ENCODE peak calls at places on chromosomes 4 and X, in four cellular contexts. A is HEK293T, P is GM12878, W is K562. O is an unnamed sample.

GRCh38 chr4:8820178-8821102 is 51.2 kb downstream of the HMX1 start:
- DNase-seq in A (no peak), W (no peak), P (no peak), O (no peak)

GRCh38 chr4:20074450-20074849 is 177.3 kb upstream of the SLIT2 start:
- DNase-seq in W (no peak), P (no peak), A (peak), O (no peak)

GRCh38 chr4:8580321-8581093 is at the start of gene GPR78:
- DNase-seq in P (no peak), W (peak), A (peak), O (no peak)

GRCh38 chr4:82201303-82201702 is 172.5 kb downstream of the HNRNPD start:
- DNase-seq in A (no peak), W (no peak), P (no peak), O (no peak)

GRCh38 chr4:86048426-86048825 is 311.4 kb downstream of the MAPK10 start:
- DNase-seq in P (no peak), W (no peak), A (no peak), O (no peak)

GRCh38 chr4:43282534-43282933 is 390.0 kb downstream of the GRXCR1 start:
- DNase-seq in A (no peak), P (no peak), W (no peak), O (no peak)

GRCh38 chr4:104302731-104303130 is 192.0 kb downstream of the CXXC4 start:
- DNase-seq in P (no peak), A (no peak), W (no peak), O (no peak)

GRCh38 chrX:42524374-42524773 is 253.6 kb downstream of the PPP1R2C start:
- DNase-seq in W (no peak), A (no peak), P (no peak), O (no peak)

GRCh38 chr4:174120446-174121142 is 162.9 kb downstream of the FBXO8 start:
- DNase-seq in W (peak), P (no peak), A (peak), O (peak)

GRCh38 chr4:159107203-159107921 is 4.5 kb downstream of the RAPGEF2 start:
- DNase-seq in A (no peak), W (no peak), P (no peak), O (no peak)

GRCh38 chrX:9393571-9393970 is 71.3 kb upstream of the TBL1X start:
- DNase-seq in P (no peak), A (no peak), W (no peak), O (no peak)

GRCh38 chr4:94486372-94486801 is 34.6 kb downstream of the PDLIM5 start:
- DNase-seq in P (no peak), W (no peak), A (no peak), O (no peak)

GRCh38 chr4:88018471-88018870 is 11.0 kb downstream of the PKD2 start:
- DNase-seq in W (no peak), P (no peak), A (no peak), O (no peak)

GRCh38 chrX:110125435-110125834 is 122.5 kb downstream of the TMEM164 start:
- DNase-seq in A (no peak), P (no peak), W (no peak), O (peak)

GRCh38 chr4:7390366-7390765 is 44.4 kb downstream of the PSAPL1 start:
- DNase-seq in A (no peak), W (no peak), P (no peak), O (no peak)

GRCh38 chrX:153533041-153533565 is 15.7 kb downstream of the ATP2B3 start:
- DNase-seq in P (no peak), A (no peak), W (no peak), O (no peak)

GRCh38 chrX:57607295-57608187 is 15.7 kb downstream of the ZXDB start:
- DNase-seq in W (no peak), P (no peak), A (no peak), O (no peak)

GRCh38 chrX:22742174-22742573 is 257.6 kb upstream of the DDX53 start:
- DNase-seq in W (no peak), A (no peak), P (no peak), O (no peak)

GRCh38 chr4:142211444-142211843 is 575.1 kb downstream of the IL15 start:
- DNase-seq in A (no peak), P (no peak), W (no peak), O (no peak)

GRCh38 chr4:88791274-88791673 is 93.6 kb upstream of the NAP1L5 start:
- DNase-seq in P (no peak), A (no peak), W (no peak), O (peak)

GRCh38 chrX:150486011-150486410 is 82.4 kb upstream of the MTM1 start:
- DNase-seq in P (no peak), W (peak), A (peak), O (peak)

GRCh38 chrX:13689519-13690211 is 737 bp downstream of the RAB9A start:
- DNase-seq in A (peak), W (no peak), P (no peak), O (no peak)

GRCh38 chr4:122100508-122100907 is 51.6 kb upstream of the BLTP1 start:
- DNase-seq in W (no peak), A (peak), P (no peak), O (no peak)

GRCh38 chrX:104270916-104271512 is 16.3 kb upstream of the ESX1 start:
- DNase-seq in P (no peak), A (peak), W (peak), O (peak)

GRCh38 chr4:123564758-123565346 is 168.3 kb downstream of the SPRY1 start:
- DNase-seq in A (peak), P (peak), W (peak), O (peak)

GRCh38 chr4:95761441-95761840 is 78.5 kb upstream of the PDHA2 start:
- DNase-seq in A (no peak), W (no peak), P (no peak), O (no peak)

GRCh38 chr4:5157721-5158390 is 106.6 kb downstream of the STK32B start:
- DNase-seq in P (no peak), W (no peak), A (no peak), O (no peak)

GRCh38 chr4:167102475-167102874 is 131.8 kb downstream of the SPOCK3 start:
- DNase-seq in W (no peak), P (no peak), A (no peak), O (no peak)

GRCh38 chr4:1043658-1044468 is 32.4 kb downstream of the FGFRL1 start:
- DNase-seq in A (no peak), W (peak), P (no peak), O (peak)

GRCh38 chrX:2566044-2566443 is 65.3 kb upstream of the DHRSX start:
- DNase-seq in A (no peak), W (no peak), P (no peak), O (no peak)

GRCh38 chr4:17111959-17112659 is 213.7 kb upstream of the LDB2 start:
- DNase-seq in W (peak), A (peak), P (no peak), O (peak)

GRCh38 chr4:126777649-126778048 is 855.1 kb upstream of the INTU start:
- DNase-seq in A (no peak), W (no peak), P (no peak), O (no peak)

GRCh38 chrX:39398973-39399268 is 597.7 kb downstream of the MID1IP1 start:
- DNase-seq in A (no peak), W (no peak), P (no peak), O (no peak)

GRCh38 chr4:26105815-26106699 is 192.0 kb downstream of the SMIM20 start:
- DNase-seq in P (no peak), A (no peak), W (no peak), O (no peak)

GRCh38 chr4:120329386-120329785 is 262.7 kb upstream of the MAD2L1 start:
- DNase-seq in W (no peak), A (no peak), P (no peak), O (no peak)

GRCh38 chr4:123419885-123420743 is 23.5 kb downstream of the SPRY1 start:
- DNase-seq in A (no peak), W (no peak), P (no peak), O (no peak)

GRCh38 chr4:93897559-93897958 is 69.0 kb downstream of the ATOH1 start:
- DNase-seq in A (peak), W (no peak), P (no peak), O (peak)

GRCh38 chr4:55925235-55925634 is 23.5 kb upstream of the CEP135 start:
- DNase-seq in P (no peak), A (no peak), W (no peak), O (no peak)

DNA sequence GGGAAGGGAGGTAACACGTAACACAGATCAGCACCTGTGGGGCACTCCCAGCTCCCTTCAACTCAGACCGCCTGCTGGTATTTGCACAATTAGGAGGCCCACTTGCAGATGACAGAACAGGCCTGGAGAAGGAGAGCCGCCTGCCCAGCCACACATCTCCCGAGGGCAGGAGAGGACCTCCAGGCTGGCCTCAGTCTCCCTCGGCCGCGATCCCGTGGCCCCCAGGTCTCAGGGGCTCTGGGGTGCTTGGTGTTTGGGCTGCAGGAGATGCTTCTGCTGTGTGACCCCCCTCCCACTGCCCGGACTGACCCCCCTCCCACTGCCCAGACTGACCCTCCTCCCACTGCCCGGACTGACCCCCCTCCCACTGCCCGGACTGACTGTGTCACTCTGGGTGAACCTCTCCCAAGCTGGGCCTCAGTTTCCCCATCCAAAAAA is 64.1 kb upstream of the ADRA2C start:
- DNase-seq in A (no peak), W (no peak), P (no peak), O (no peak)
- TF ChIP-seq FOXK2 in A (no peak), W (no peak), P (no peak), O (no peak)

GRCh38 chrX:115898382-115899001 is 272.1 kb upstream of the AGTR2 start:
- DNase-seq in A (peak), W (peak), P (no peak), O (peak)
- TF ChIP-seq FOXK2 in A (no peak), W (no peak), P (no peak), O (no peak)

DNA sequence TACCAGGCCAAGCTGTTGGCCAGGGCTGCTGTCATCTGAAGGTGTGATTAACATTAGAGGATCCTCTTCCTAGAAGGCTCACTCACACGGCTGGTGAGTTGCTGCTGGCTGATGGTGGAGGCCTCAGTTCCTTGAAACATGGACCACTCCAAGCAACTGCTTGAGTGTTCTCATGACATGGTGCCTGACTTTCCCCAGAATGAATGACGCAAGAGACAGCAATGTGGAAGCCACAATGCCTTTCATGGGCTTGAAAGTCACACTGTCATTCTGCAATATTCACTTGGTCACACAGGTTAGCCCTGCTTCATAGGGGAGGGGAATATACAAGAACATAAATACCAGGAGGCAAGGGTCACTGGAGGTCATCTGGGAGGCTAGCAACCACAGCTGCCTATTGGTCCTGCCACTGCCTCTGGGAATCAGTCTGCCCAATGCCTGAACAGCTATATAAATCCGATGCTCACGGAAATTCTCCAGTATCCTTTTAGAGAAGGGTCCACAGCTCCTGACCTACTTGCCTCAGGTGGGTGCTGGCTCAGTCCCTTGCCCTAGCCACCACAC is 97.1 kb upstream of the MAML3 start:
- DNase-seq in W (no peak), P (no peak), A (no peak), O (no peak)
- TF ChIP-seq FOXK2 in W (no peak), P (no peak), A (no peak), O (no peak)

GRCh38 chr4:118729287-118730286 is 44.4 kb downstream of the METTL14 start:
- DNase-seq in A (no peak), P (no peak), W (no peak), O (peak)

GRCh38 chr4:118734491-118735205 is 49.5 kb downstream of the METTL14 start:
- DNase-seq in P (no peak), A (no peak), W (no peak), O (no peak)

GRCh38 chr4:118736867-118737266 is 51.7 kb downstream of the METTL14 start:
- DNase-seq in A (no peak), P (no peak), W (no peak), O (no peak)

GRCh38 chr4:118730683-118731082 is 45.5 kb downstream of the METTL14 start:
- DNase-seq in P (no peak), W (no peak), A (no peak), O (no peak)

DNA sequence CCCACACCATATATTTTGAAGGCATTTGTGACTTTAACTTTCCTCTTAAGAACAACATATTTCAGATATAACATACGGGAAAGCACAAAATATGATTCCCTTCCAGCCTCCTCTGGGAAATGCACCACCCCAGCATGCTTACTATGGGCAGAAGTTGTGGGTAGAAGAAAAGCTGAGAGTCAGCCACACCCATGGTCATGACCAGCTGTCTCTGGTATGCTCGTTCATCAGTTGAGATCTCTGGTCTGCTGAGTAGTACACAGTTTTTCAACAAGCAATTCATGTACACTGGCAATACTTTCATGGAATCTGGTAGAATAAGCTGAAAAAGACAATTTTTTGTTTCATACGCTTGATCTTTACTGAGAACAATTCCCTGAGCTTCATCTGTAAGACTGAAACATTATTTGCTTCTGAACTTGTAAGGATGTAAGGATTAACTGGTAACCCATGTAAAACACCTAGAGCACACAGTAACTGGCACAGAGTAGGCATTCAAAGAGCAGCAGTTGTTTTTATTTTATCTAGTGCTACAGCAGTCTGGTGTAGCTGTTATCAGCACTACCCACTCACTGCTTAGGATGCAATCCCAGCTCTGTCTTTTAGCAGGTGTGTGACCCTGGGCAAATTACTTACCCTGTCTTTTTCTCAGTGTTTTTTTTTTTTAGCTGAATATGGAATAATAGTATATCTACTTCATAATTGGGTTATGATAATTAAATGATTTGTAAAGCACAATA is 47.6 kb downstream of the METTL14 start:
- DNase-seq in W (no peak), A (no peak), P (no peak), O (no peak)
- TF ChIP-seq FOXK2 in W (no peak), A (no peak), P (no peak), O (no peak)

GRCh38 chr4:72701987-72702819 is 133.2 kb upstream of the ADAMTS3 start:
- DNase-seq in A (peak), P (no peak), W (peak), O (peak)
- TF ChIP-seq FOXK2 in A (no peak), P (no peak), W (no peak), O (no peak)